ENCODE peak calls at places on chromosomes 12 and 14, in six cellular contexts. A, O, P, K, W and J are unnamed samples.

GRCh38 chr14:64644629-64645028 is 59.6 kb upstream of the PLEKHG3 start:
- DNase-seq in A (no peak), O (no peak), P (no peak), K (no peak), W (no peak), J (no peak)

GRCh38 chr14:102229071-102229738 is 75.8 kb downstream of the MOK start:
- DNase-seq in A (no peak), O (no peak), P (no peak), K (no peak), W (no peak), J (no peak)

GRCh38 chr12:6233121-6233971 is 33.1 kb downstream of the CD9 start:
- DNase-seq in A (peak), O (no peak), P (no peak), K (no peak), W (no peak), J (no peak)

GRCh38 chr12:119461815-119462214 is 127.3 kb downstream of the CCDC60 start:
- DNase-seq in A (no peak), O (no peak), P (no peak), K (no peak), W (no peak), J (no peak)

GRCh38 chr12:63098851-63099250 is 52.1 kb downstream of the AVPR1A start:
- DNase-seq in A (no peak), O (peak), P (peak), K (peak), W (peak), J (no peak)

GRCh38 chr12:131583085-131583712 is 127.7 kb upstream of the SFSWAP start:
- DNase-seq in A (no peak), O (no peak), P (no peak), K (peak), W (peak), J (no peak)

GRCh38 chr12:64147011-64147671 is 75.0 kb downstream of the KICS2 start:
- DNase-seq in A (no peak), O (no peak), P (no peak), K (no peak), W (no peak), J (no peak)

GRCh38 chr12:116143883-116144266 is 133.6 kb downstream of the MED13L start:
- DNase-seq in A (no peak), O (no peak), P (peak), K (no peak), W (no peak), J (no peak)

GRCh38 chr12:108657130-108657745 is 23.5 kb upstream of the SELPLG start:
- DNase-seq in A (no peak), O (no peak), P (no peak), K (no peak), W (no peak), J (no peak)

GRCh38 chr12:24853588-24853987 is 95.3 kb downstream of the BCAT1 start:
- DNase-seq in A (no peak), O (no peak), P (no peak), K (no peak), W (no peak), J (no peak)

GRCh38 chr14:104090071-104090748 is 4.7 kb downstream of the ASPG start:
- DNase-seq in A (peak), O (no peak), P (no peak), K (no peak), W (no peak), J (no peak)

GRCh38 chr12:51392556-51393237 is 1.5 kb upstream of the GALNT6 start:
- DNase-seq in A (no peak), O (peak), P (no peak), K (no peak), W (peak), J (peak)

GRCh38 chr12:63844391-63845341 is at the start of gene SRGAP1:
- DNase-seq in A (peak), O (peak), P (peak), K (no peak), W (peak), J (peak)

GRCh38 chr12:93785262-93786010 is 108.3 kb downstream of the CRADD start:
- DNase-seq in A (no peak), O (no peak), P (peak), K (no peak), W (peak), J (peak)

GRCh38 chr12:11657511-11657910 is 8.0 kb downstream of the ETV6 start:
- DNase-seq in A (no peak), O (no peak), P (no peak), K (no peak), W (no peak), J (no peak)

GRCh38 chr14:21063479-21063878 is 5.9 kb downstream of the RNASE8 start:
- DNase-seq in A (no peak), O (no peak), P (peak), K (no peak), W (no peak), J (no peak)

GRCh38 chr12:71484272-71484905 is 44.8 kb downstream of the LGR5 start:
- DNase-seq in A (no peak), O (no peak), P (no peak), K (no peak), W (no peak), J (no peak)

GRCh38 chr14:31414190-31414833 is 6.0 kb downstream of the HEATR5A start:
- DNase-seq in A (no peak), O (no peak), P (no peak), K (no peak), W (no peak), J (no peak)

GRCh38 chr12:113136128-113136989 is 798 bp upstream of the RASAL1 start:
- DNase-seq in A (peak), O (no peak), P (no peak), K (peak), W (no peak), J (no peak)

GRCh38 chr14:65255583-65256443 is 153.5 kb upstream of the MAX start:
- DNase-seq in A (no peak), O (no peak), P (no peak), K (peak), W (peak), J (no peak)

GRCh38 chr14:96582641-96582980 is 80.4 kb downstream of the PAPOLA start:
- DNase-seq in A (no peak), O (no peak), P (no peak), K (peak), W (no peak), J (peak)